ENCODE peak calls at places on chromosome 1, in seven cellular contexts. One of them, this sample, is unnamed.

GRCh38 chr1:36150296-36151132 is 1.2 kb upstream of the TRAPPC3 start:
- DNase-seq in KG1: peak; percentile 30
- DNase-seq in mucosa of descending colon: peak; percentile 90
- DNase-seq in hypothalamus: peak; percentile 75
- DNase-seq in AG04450: peak; percentile 87
- DNase-seq in astrocyte of the spinal cord: peak; percentile 97
- DNase-seq in ELF-1: peak; percentile 97
- DNase-seq in this sample: peak; percentile 62

GRCh38 chr1:153573351-153573750 is 7.7 kb upstream of the S100A2 start:
- DNase-seq in AG04450: no peak
- DNase-seq in KG1: no peak
- DNase-seq in astrocyte of the spinal cord: no peak
- DNase-seq in mucosa of descending colon: no peak
- DNase-seq in ELF-1: no peak
- DNase-seq in hypothalamus: no peak
- DNase-seq in this sample: no peak

GRCh38 chr1:229989591-229990248 is 77.3 kb upstream of the GALNT2 start:
- DNase-seq in hypothalamus: no peak
- DNase-seq in ELF-1: no peak
- DNase-seq in astrocyte of the spinal cord: no peak
- DNase-seq in KG1: no peak
- DNase-seq in mucosa of descending colon: no peak
- DNase-seq in AG04450: no peak
- DNase-seq in this sample: no peak

GRCh38 chr1:80217377-80217986 is 1211.0 kb upstream of the ADGRL4 start:
- DNase-seq in ELF-1: no peak
- DNase-seq in KG1: no peak
- DNase-seq in astrocyte of the spinal cord: peak; percentile 73
- DNase-seq in hypothalamus: no peak
- DNase-seq in mucosa of descending colon: peak; percentile 14
- DNase-seq in AG04450: peak; percentile 20
- DNase-seq in this sample: no peak

GRCh38 chr1:4939266-4939665 is 284.9 kb downstream of the AJAP1 start:
- DNase-seq in mucosa of descending colon: no peak
- DNase-seq in ELF-1: no peak
- DNase-seq in AG04450: no peak
- DNase-seq in astrocyte of the spinal cord: no peak
- DNase-seq in KG1: no peak
- DNase-seq in hypothalamus: no peak
- DNase-seq in this sample: no peak

GRCh38 chr1:212514056-212514614 is 81.4 kb downstream of the NENF start:
- DNase-seq in hypothalamus: no peak
- DNase-seq in ELF-1: peak; percentile 64
- DNase-seq in astrocyte of the spinal cord: peak; percentile 58
- DNase-seq in KG1: no peak
- DNase-seq in mucosa of descending colon: peak; percentile 80
- DNase-seq in AG04450: no peak
- DNase-seq in this sample: peak; percentile 4

GRCh38 chr1:27577504-27578188 is 26.3 kb downstream of the AHDC1 start:
- DNase-seq in AG04450: no peak
- DNase-seq in astrocyte of the spinal cord: no peak
- DNase-seq in ELF-1: no peak
- DNase-seq in hypothalamus: no peak
- DNase-seq in KG1: no peak
- DNase-seq in mucosa of descending colon: no peak
- DNase-seq in this sample: no peak

GRCh38 chr1:72366473-72366872 is 84.1 kb upstream of the NEGR1 start:
- DNase-seq in astrocyte of the spinal cord: peak; percentile 61
- DNase-seq in KG1: no peak
- DNase-seq in mucosa of descending colon: no peak
- DNase-seq in ELF-1: no peak
- DNase-seq in AG04450: no peak
- DNase-seq in hypothalamus: no peak
- DNase-seq in this sample: no peak

GRCh38 chr1:46747683-46748288 is 28.9 kb upstream of the EFCAB14 start:
- DNase-seq in AG04450: peak; percentile 8
- DNase-seq in astrocyte of the spinal cord: peak; percentile 32
- DNase-seq in KG1: no peak
- DNase-seq in hypothalamus: peak; percentile 11
- DNase-seq in ELF-1: peak; percentile 73
- DNase-seq in mucosa of descending colon: peak; percentile 63
- DNase-seq in this sample: no peak

GRCh38 chr1:47444578-47445465 is 7.0 kb downstream of the FOXD2 start:
- DNase-seq in astrocyte of the spinal cord: no peak
- DNase-seq in AG04450: no peak
- DNase-seq in KG1: peak; percentile 12
- DNase-seq in ELF-1: peak; percentile 76
- DNase-seq in mucosa of descending colon: peak; percentile 67
- DNase-seq in hypothalamus: no peak
- DNase-seq in this sample: no peak

GRCh38 chr1:8670371-8670818 is 147.0 kb downstream of the RERE start:
- DNase-seq in ELF-1: peak; percentile 59
- DNase-seq in astrocyte of the spinal cord: no peak
- DNase-seq in mucosa of descending colon: no peak
- DNase-seq in hypothalamus: no peak
- DNase-seq in AG04450: no peak
- DNase-seq in KG1: no peak
- DNase-seq in this sample: no peak

GRCh38 chr1:109631513-109632260 is 12.1 kb downstream of the AMPD2 start:
- DNase-seq in ELF-1: no peak
- DNase-seq in mucosa of descending colon: no peak
- DNase-seq in hypothalamus: no peak
- DNase-seq in KG1: no peak
- DNase-seq in astrocyte of the spinal cord: no peak
- DNase-seq in AG04450: no peak
- DNase-seq in this sample: no peak

GRCh38 chr1:227761621-227762230 is 26.5 kb downstream of the SNAP47 start:
- DNase-seq in ELF-1: no peak
- DNase-seq in KG1: no peak
- DNase-seq in mucosa of descending colon: no peak
- DNase-seq in hypothalamus: no peak
- DNase-seq in astrocyte of the spinal cord: no peak
- DNase-seq in AG04450: no peak
- DNase-seq in this sample: no peak

GRCh38 chr1:6870571-6870970 is 85.3 kb downstream of the CAMTA1 start:
- DNase-seq in AG04450: no peak
- DNase-seq in hypothalamus: no peak
- DNase-seq in mucosa of descending colon: no peak
- DNase-seq in KG1: no peak
- DNase-seq in astrocyte of the spinal cord: peak; percentile 40
- DNase-seq in ELF-1: no peak
- DNase-seq in this sample: no peak